ENCODE peak calls at places on chromosomes 11 and 22, in four cellular contexts. E, U, N and X are unnamed samples.
A peak's percentile ranks its signal among the peaks of the same experiment; 100 is the strongest.

GRCh38 chr11:122393209-122393850 is 262.2 kb upstream of the UBASH3B start:
- DNase-seq in E (no peak), N (no peak), U (no peak), X (peak; percentile 39)

GRCh38 chr22:19607198-19608113 is 83.2 kb upstream of the CLDN5 start:
- DNase-seq in U (peak; percentile 53), N (no peak), E (peak; percentile 78), X (no peak)

GRCh38 chr11:61571337-61571736 is 9.5 kb downstream of the SYT7 start:
- DNase-seq in N (no peak), E (no peak), U (no peak), X (no peak)

GRCh38 chr11:60905551-60906113 is 753 bp downstream of the PRPF19 start:
- DNase-seq in N (no peak), U (peak; percentile 11), E (peak; percentile 86), X (peak; percentile 70)

GRCh38 chr11:20353829-20354434 is 9.6 kb upstream of the HTATIP2 start:
- DNase-seq in U (peak; percentile 72), E (peak; percentile 65), N (peak; percentile 75), X (peak; percentile 71)

GRCh38 chr22:37887610-37888378 is 18.3 kb upstream of the MICALL1 start:
- DNase-seq in U (peak; percentile 55), E (peak; percentile 70), N (peak; percentile 56), X (peak; percentile 78)

GRCh38 chr11:69055598-69056516 is 7.1 kb downstream of the TPCN2 start:
- DNase-seq in E (no peak), N (no peak), U (no peak), X (no peak)

GRCh38 chr22:44595841-44596341 is 97.9 kb upstream of the RTL6 start:
- DNase-seq in E (no peak), N (no peak), U (no peak), X (no peak)

GRCh38 chr11:110763249-110764011 is 51.2 kb upstream of the ARHGAP20 start:
- DNase-seq in E (no peak), U (no peak), N (no peak), X (peak; percentile 76)

GRCh38 chr11:69133251-69133650 is 22.5 kb upstream of the SMIM38 start:
- DNase-seq in E (no peak), U (no peak), N (no peak), X (no peak)

GRCh38 chr11:1564535-1565172 is 7.4 kb downstream of the DUSP8 start:
- DNase-seq in U (peak; percentile 84), N (peak; percentile 90), E (peak; percentile 33), X (peak; percentile 72)

GRCh38 chr22:46614070-46614931 is 5.9 kb upstream of the GRAMD4 start:
- DNase-seq in E (no peak), N (no peak), U (no peak), X (no peak)

GRCh38 chr11:111429066-111429506 is 50.0 kb upstream of the POU2AF1 start:
- DNase-seq in N (peak; percentile 26), U (peak; percentile 82), E (peak; percentile 66), X (peak; percentile 80)

GRCh38 chr11:92057849-92058442 is 166.7 kb upstream of the FAT3 start:
- DNase-seq in N (no peak), U (no peak), E (no peak), X (no peak)

GRCh38 chr11:82494988-82495432 is 238.7 kb downstream of the FAM181B start:
- DNase-seq in E (peak; percentile 46), U (peak; percentile 75), N (peak; percentile 62), X (no peak)

DNA sequence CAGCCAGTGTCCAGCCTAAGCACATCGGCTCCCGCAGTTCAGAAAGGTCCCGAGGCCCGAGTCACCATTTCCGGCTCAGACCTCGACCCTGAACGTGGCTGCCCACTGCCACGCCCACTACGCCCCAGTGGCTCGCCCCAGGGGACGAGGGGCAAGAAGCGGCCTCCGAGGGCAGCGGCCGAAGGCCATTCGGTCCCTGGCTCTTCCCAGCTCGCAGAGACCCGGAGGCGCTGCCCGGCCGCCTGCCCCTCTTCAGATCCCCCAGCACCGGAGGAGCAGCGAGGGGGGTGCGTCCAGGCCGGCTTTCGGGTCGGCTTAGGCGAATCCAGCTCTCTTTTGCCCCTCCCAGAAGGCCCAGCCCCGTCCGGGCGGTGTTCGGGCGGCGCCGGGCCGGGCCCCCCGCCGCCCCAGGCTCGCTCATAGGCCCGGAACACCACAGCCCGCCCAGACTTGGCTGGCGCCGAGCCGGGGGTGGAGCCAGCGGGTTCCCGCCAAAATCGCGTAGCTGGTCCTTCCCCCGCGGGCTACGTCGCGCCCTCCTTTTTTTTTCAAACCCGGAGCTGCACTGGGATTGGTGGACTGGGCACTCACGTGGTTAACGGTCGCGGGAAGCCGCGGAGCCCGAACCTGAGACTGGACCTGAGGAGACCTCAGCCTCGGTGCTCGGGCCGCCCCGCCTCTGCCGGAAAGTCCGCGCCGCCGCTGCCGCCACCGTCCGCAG is at the start of gene WEE1:
- DNase-seq in N (peak; percentile 98), U (peak; percentile 99), E (peak; percentile 98), X (peak; percentile 99)
- H3F3A ChIP-seq in N (peaks cover 29% of the 10 kb centered on the region), U (no peaks in the 10 kb centered on the region), E (no peaks in the 10 kb centered on the region), X (peaks cover 42% of the 10 kb centered on the region)

GRCh38 chr11:34616086-34616485 is 4.8 kb upstream of the EHF start:
- DNase-seq in E (no peak), N (no peak), U (no peak), X (no peak)
- H3K4me3 ChIP-seq in E (no peak overlapping the region), N (no peak overlapping the region), U (no peak overlapping the region), X (no peak overlapping the region)

GRCh38 chr22:36336246-36337182 is 51.3 kb downstream of the MYH9 start:
- DNase-seq in N (no peak), U (no peak), E (no peak), X (no peak)
- H3F3A ChIP-seq in N (peaks cover 19% of the 10 kb centered on the region), U (peaks cover under 1% of the 10 kb centered on the region), E (peaks cover 23% of the 10 kb centered on the region), X (peaks cover 94% of the 10 kb centered on the region)

DNA sequence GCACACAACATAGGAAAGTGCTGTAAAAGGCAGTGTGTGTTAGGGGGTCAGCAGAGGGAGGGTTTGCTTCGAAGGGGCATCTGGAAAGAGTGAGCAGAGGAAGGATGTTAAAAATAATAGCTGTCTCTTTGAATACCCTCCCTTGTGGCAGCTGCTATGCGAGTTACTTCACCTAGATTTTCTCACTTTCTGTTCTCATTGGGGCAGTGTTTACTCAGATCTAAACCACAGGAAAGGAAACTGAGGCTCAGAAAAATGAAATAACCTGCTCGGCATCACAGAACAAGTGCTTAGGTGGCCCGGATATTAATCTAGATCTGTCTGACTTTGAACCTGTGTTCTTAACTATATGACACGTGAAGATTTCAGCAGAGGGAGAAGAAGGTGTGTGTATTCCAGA is 125.3 kb downstream of the C11orf91 start:
- DNase-seq in U (no peak), E (no peak), N (no peak), X (no peak)
- H3K4me3 ChIP-seq in U (no peak overlapping the region), E (no peak overlapping the region), N (no peak overlapping the region), X (no peak overlapping the region)

DNA sequence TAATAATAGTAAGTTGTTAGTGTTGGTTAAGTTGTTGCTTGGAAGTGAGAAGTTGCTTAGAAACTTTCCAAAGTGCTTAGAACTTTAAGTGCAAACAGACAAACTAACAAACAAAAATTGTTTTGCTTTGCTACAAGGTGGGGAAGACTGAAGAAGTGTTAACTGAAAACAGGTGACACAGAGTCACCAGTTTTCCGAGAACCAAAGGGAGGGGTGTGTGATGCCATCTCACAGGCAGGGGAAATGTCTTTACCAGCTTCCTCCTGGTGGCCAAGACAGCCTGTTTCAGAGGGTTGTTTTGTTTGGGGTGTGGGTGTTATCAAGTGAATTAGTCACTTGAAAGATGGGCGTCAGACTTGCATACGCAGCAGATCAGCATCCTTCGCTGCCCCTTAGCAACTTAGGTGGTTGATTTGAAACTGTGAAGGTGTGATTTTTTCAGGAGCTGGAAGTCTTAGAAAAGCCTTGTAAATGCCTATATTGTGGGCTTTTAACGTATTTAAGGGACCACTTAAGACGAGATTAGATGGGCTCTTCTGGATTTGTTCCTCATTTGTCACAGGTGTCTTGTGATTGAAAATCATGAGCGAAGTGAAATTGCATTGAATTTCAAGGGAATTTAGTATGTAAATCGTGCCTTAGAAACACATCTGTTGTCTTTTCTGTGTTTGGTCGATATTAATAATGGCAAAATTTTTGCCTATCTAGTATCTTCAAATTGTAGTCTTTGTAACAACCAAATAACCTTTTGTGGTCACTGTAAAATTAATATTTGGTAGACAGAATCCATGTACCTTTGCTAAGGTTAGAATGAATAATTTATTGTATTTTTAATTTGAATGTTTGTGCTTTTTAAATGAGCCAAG is 2.7 kb downstream of the NEAT1 start:
- DNase-seq in E (peak; percentile 77), N (peak; percentile 36), U (peak; percentile 58), X (peak; percentile 89)
- H3F3A ChIP-seq in E (peaks cover 73% of the 10 kb centered on the region), N (peaks cover 22% of the 10 kb centered on the region), U (peaks cover 19% of the 10 kb centered on the region), X (peaks cover 87% of the 10 kb centered on the region)

GRCh38 chr11:116394022-116394421 is 378.8 kb downstream of the BUD13 start:
- DNase-seq in E (no peak), N (no peak), U (no peak), X (no peak)
- H3K4me3 ChIP-seq in E (no peak overlapping the region), N (no peak overlapping the region), U (no peak overlapping the region), X (no peak overlapping the region)

DNA sequence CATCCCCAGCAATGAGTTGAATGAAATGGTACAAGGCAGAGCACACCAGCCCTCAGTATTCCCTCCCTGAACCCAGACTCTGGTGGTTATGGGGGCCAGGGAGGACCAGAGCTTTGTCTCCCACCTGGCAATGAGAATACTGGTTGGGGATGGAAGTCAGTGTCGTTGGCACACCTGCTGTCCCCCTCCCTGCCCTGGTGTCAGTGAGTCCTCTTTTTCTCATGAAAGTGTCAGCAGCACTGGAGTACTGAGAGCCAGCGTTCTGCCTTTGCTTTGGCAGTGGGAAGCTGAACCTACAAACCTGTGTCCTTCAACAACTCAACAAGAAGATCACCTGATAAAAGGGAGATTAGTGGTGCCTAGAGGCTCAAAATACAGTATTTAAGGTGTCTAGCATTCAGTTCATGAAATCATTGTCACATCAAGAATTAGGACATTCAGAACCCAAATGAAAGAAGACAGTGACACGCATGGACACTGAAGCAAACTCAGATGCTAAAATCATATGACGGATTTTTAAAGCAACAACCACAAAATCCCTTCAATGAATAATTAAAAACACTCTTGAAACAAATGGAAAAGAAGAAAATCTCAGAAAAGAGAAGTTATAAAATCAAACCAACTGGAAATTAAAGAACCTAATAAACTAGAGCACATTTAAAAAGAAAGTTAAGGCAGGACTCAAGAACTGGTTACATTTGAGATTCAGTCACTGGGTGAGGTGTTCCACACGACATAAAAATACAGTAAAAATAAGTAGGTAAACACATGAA is 77.5 kb upstream of the VPREB1 start:
- DNase-seq in U (no peak), E (no peak), N (no peak), X (no peak)
- H3F3A ChIP-seq in U (no peaks in the 10 kb centered on the region), E (no peaks in the 10 kb centered on the region), N (no peaks in the 10 kb centered on the region), X (no peaks in the 10 kb centered on the region)

GRCh38 chr11:59212744-59213573 is at the start of gene MPEG1:
- DNase-seq in U (no peak), E (no peak), N (no peak), X (no peak)
- H3K4me3 ChIP-seq in U (no peak within 1 kb of the TSS), E (no peak within 1 kb of the TSS), N (no peak within 1 kb of the TSS), X (no peak within 1 kb of the TSS)

DNA sequence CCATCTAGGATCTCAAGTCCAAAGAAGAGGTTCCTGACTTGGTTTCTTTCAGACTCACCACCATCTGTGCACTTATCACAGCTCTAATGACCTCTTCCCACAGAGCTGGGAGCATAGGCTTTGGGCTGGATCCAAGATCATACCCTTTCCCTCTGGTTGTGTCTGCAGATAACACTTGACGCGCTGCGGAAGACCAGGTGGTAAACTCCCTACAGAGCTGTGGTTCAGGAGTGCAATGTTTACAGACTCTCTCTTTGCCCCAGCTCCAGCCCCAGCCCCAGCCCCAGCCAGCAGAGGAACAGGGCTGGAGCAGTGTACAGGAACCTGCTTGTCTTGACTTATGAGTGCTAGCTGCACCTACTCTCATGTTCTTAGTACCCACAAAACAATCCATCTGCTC is 274.4 kb upstream of the SYN3 start:
- DNase-seq in E (no peak), N (no peak), U (no peak), X (no peak)
- H3F3A ChIP-seq in E (no peaks in the 10 kb centered on the region), N (no peaks in the 10 kb centered on the region), U (no peaks in the 10 kb centered on the region), X (peaks cover 13% of the 10 kb centered on the region)